ENCODE peak calls at places on chromosomes 1 and 21, in ten cellular contexts. O, N, D, X, I, H, W, M, S and U are unnamed samples.
A peak's percentile ranks its signal among the peaks of the same experiment; 100 is the strongest.

GRCh38 chr1:225769687-225770086 is 7.9 kb upstream of the SRP9 start:
- DNase-seq in H (no peak), I (no peak), S (no peak), M (no peak), X (no peak), W (no peak), N (no peak), D (no peak), O (no peak), U (no peak)

GRCh38 chr1:74733616-74734484 is 898 bp downstream of the TYW3 start:
- DNase-seq in I (peak; percentile 81), H (no peak), N (no peak), M (no peak), D (peak; percentile 7), S (peak; percentile 58), W (peak; percentile 57), O (peak; percentile 46), X (peak; percentile 76), U (peak; percentile 53)

GRCh38 chr1:211127166-211127565 is 6.8 kb downstream of the KCNH1 start:
- DNase-seq in X (peak; percentile 6), S (no peak), H (no peak), I (no peak), O (no peak), W (no peak), D (no peak), M (no peak), N (no peak), U (no peak)

GRCh38 chr1:99647460-99647859 is 1.5 kb downstream of the PALMD start:
- DNase-seq in D (no peak), H (no peak), S (no peak), O (no peak), I (no peak), X (no peak), N (no peak), W (no peak), M (no peak), U (no peak)

GRCh38 chr1:54137532-54138061 is 15.2 kb downstream of the CDCP2 start:
- DNase-seq in M (no peak), D (no peak), O (no peak), W (no peak), X (peak; percentile 67), H (no peak), N (no peak), S (no peak), I (no peak), U (no peak)

GRCh38 chr1:206723500-206724472 is 39.1 kb downstream of the MAPKAPK2 start:
- DNase-seq in D (peak; percentile 47), N (no peak), O (no peak), M (no peak), S (peak; percentile 56), X (peak; percentile 85), W (peak; percentile 50), H (peak; percentile 85), I (peak; percentile 68), U (no peak)

GRCh38 chr1:206114692-206115430 is 2.3 kb downstream of the AVPR1B start:
- DNase-seq in X (no peak), H (no peak), W (no peak), N (no peak), M (no peak), D (no peak), O (no peak), S (no peak), I (no peak), U (no peak)

GRCh38 chr1:167605576-167605975 is 24.5 kb upstream of the RCSD1 start:
- DNase-seq in H (no peak), W (peak; percentile 66), I (no peak), O (no peak), D (no peak), X (no peak), S (no peak), N (no peak), M (no peak), U (no peak)

GRCh38 chr1:94063379-94063778 is 57.6 kb downstream of the ABCA4 start:
- DNase-seq in D (peak; percentile 33), H (no peak), S (peak; percentile 45), W (no peak), M (no peak), N (no peak), I (peak; percentile 25), O (no peak), X (peak; percentile 80), U (no peak)

GRCh38 chr1:22503721-22504410 is 52.2 kb downstream of the ZBTB40 start:
- DNase-seq in X (peak; percentile 87), M (no peak), O (no peak), H (no peak), S (no peak), W (no peak), I (no peak), N (no peak), D (no peak), U (no peak)

GRCh38 chr1:8374812-8375211 is 56.9 kb downstream of the SLC45A1 start:
- DNase-seq in O (peak; percentile 42), D (no peak), H (no peak), I (peak; percentile 45), W (peak; percentile 46), X (peak; percentile 51), N (peak; percentile 62), M (no peak), S (peak; percentile 38), U (no peak)

GRCh38 chr1:205545001-205545919 is 40.8 kb downstream of the CDK18 start:
- DNase-seq in N (peak; percentile 32), M (no peak), H (no peak), I (peak; percentile 37), O (no peak), S (no peak), D (no peak), W (no peak), X (no peak), U (no peak)

GRCh38 chr1:63868220-63868897 is 94.5 kb downstream of the ROR1 start:
- DNase-seq in D (no peak), X (no peak), S (no peak), I (no peak), H (no peak), W (peak; percentile 89), N (no peak), M (no peak), O (no peak), U (no peak)

GRCh38 chr1:7457811-7458210 is 313.3 kb upstream of the VAMP3 start:
- DNase-seq in X (no peak), N (no peak), D (no peak), I (no peak), O (no peak), M (no peak), W (no peak), H (no peak), S (no peak), U (no peak)

GRCh38 chr21:38954450-38955059 is 148.8 kb downstream of the ETS2 start:
- DNase-seq in N (no peak), W (no peak), I (no peak), M (no peak), D (no peak), S (no peak), X (no peak), O (no peak), H (peak; percentile 13), U (no peak)

GRCh38 chr1:33893147-33893830 is 29.4 kb downstream of the HMGB4 start:
- DNase-seq in I (no peak), H (no peak), W (no peak), M (no peak), X (peak; percentile 97), O (no peak), D (no peak), S (no peak), N (no peak), U (no peak)

GRCh38 chr1:29505537-29506220 is 269.4 kb downstream of the PTPRU start:
- DNase-seq in S (no peak), D (no peak), X (no peak), H (no peak), M (no peak), O (no peak), I (no peak), W (no peak), N (peak; percentile 22), U (no peak)

GRCh38 chr1:243786546-243786945 is 63.5 kb downstream of the AKT3 start:
- DNase-seq in I (no peak), H (no peak), O (no peak), D (no peak), M (no peak), N (no peak), S (peak; percentile 18), W (peak; percentile 9), X (no peak), U (no peak)
- TF ChIP-seq CTCF in I (no peak), H (no peak), O (no peak), D (no peak), M (no peak), N (no peak), S (no peak), W (no peak), X (no peak), U (no peak)

GRCh38 chr1:26029864-26030481 is 8.4 kb downstream of the EXTL1 start:
- DNase-seq in W (no peak), I (peak; percentile 69), N (no peak), X (no peak), M (no peak), H (no peak), S (no peak), O (no peak), D (no peak), U (no peak)
- TF ChIP-seq CTCF in W (no peak), I (peak; percentile 56), N (peak; percentile 56), X (no peak), M (no peak), H (no peak), S (no peak), O (no peak), D (no peak), U (no peak)

DNA sequence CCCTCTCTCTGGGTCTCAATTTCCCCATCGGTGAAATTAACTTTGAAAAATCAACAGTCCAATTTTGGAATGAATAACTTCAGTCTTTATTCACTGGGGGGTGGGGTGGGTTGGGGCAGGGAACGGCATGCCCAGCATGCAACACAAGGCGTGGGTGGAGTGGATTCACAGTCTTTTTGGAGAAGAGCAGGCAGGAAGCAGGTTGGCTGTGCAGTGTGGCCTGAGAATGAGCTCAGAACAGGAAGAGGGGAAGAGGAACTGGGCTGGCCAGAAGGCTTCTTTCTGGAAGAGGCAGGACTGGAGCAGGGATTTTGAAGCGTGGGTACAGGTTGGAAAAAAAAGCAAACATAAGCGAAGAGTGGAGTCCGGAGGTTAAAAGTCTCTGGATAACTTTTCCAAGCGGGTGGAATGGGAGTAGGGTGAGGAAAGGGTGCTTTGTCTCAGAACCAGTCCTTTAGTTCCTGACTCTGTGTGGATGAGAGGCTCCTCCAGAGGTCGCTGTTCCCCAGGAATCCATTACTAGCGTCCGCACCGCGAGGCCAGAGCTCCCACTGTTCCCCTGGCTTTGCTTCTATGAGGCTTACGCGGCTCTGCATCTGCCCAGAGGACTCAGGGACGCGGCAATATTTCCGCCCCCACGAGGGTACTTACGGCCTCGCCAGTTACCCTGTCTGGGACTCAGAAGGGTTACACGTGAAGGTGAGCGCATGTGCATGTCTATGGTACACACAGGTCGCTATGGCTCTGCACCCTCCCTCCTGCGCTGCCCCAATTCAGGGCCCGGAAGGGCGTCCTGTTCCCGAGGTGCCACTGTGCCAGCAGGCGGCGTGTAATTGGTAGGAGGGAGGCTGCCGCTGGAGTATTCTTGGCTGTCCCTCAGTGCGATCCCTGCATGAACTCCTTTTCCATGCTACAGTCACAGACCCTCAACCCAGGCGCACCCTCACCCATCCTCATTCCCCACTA is 5.5 kb upstream of the FOXD2 start:
- DNase-seq in M (no peak), H (peak; percentile 87), N (peak; percentile 87), I (peak; percentile 80), S (no peak), X (peak; percentile 72), W (peak; percentile 78), O (peak; percentile 78), D (peak; percentile 68), U (peak; percentile 76)
- TF ChIP-seq CTCF in M (peak; percentile 60), H (peak; percentile 69), N (peak; percentile 91), I (peak; percentile 86), S (no peak), X (peak; percentile 87), W (peak; percentile 78), O (peak; percentile 47), D (peak; percentile 68), U (peak; percentile 45)

GRCh38 chr1:235468970-235469369 is 35.3 kb downstream of the B3GALNT2 start:
- DNase-seq in W (peak; percentile 63), H (no peak), I (no peak), D (no peak), X (peak; percentile 48), N (no peak), S (peak; percentile 39), O (no peak), M (no peak), U (no peak)
- TF ChIP-seq CTCF in W (peak; percentile 52), H (no peak), I (no peak), D (peak; percentile 10), X (peak; percentile 11), N (no peak), S (no peak), O (no peak), M (peak; percentile 26), U (no peak)